ENCODE peak calls at places on chromosomes 6 and 20, in nine cellular contexts. One of them, this sample, is unnamed.

GRCh38 chr6:41214559-41215238 is 13.4 kb upstream of the TREML4 start:
- DNase-seq in coronary artery: peak
- DNase-seq in progenitor cell of endocrine pancreas: no peak
- DNase-seq in lower leg skin: no peak
- DNase-seq in fibroblast of pulmonary artery: no peak
- DNase-seq in GM12865: no peak
- DNase-seq in psoas muscle: no peak
- DNase-seq in cardiac fibroblast: no peak
- DNase-seq in esophagus squamous epithelium: no peak
- DNase-seq in this sample: no peak

GRCh38 chr6:32129297-32130088 is 595 bp downstream of the FKBPL start:
- DNase-seq in coronary artery: no peak
- DNase-seq in progenitor cell of endocrine pancreas: no peak
- DNase-seq in lower leg skin: no peak
- DNase-seq in fibroblast of pulmonary artery: no peak
- DNase-seq in GM12865: no peak
- DNase-seq in psoas muscle: peak
- DNase-seq in cardiac fibroblast: no peak
- DNase-seq in esophagus squamous epithelium: no peak
- DNase-seq in this sample: no peak

GRCh38 chr6:13814938-13815575 is 700 bp upstream of the MCUR1 start:
- DNase-seq in coronary artery: no peak
- DNase-seq in progenitor cell of endocrine pancreas: no peak
- DNase-seq in lower leg skin: no peak
- DNase-seq in fibroblast of pulmonary artery: peak
- DNase-seq in GM12865: peak
- DNase-seq in psoas muscle: no peak
- DNase-seq in cardiac fibroblast: peak
- DNase-seq in esophagus squamous epithelium: no peak
- DNase-seq in this sample: no peak

GRCh38 chr6:89291256-89291819 is 23.8 kb downstream of the GABRR2 start:
- DNase-seq in coronary artery: no peak
- DNase-seq in progenitor cell of endocrine pancreas: no peak
- DNase-seq in lower leg skin: no peak
- DNase-seq in fibroblast of pulmonary artery: no peak
- DNase-seq in GM12865: peak
- DNase-seq in psoas muscle: no peak
- DNase-seq in cardiac fibroblast: no peak
- DNase-seq in esophagus squamous epithelium: no peak
- DNase-seq in this sample: no peak

GRCh38 chr20:62952373-62953166 is at the start of gene SLC17A9:
- DNase-seq in coronary artery: peak
- DNase-seq in progenitor cell of endocrine pancreas: no peak
- DNase-seq in lower leg skin: peak
- DNase-seq in fibroblast of pulmonary artery: peak
- DNase-seq in GM12865: peak
- DNase-seq in psoas muscle: peak
- DNase-seq in cardiac fibroblast: peak
- DNase-seq in esophagus squamous epithelium: peak
- DNase-seq in this sample: no peak

GRCh38 chr20:29689411-29690225 is 1567.8 kb upstream of the DEFB115 start:
- DNase-seq in coronary artery: peak
- DNase-seq in progenitor cell of endocrine pancreas: no peak
- DNase-seq in lower leg skin: peak
- DNase-seq in fibroblast of pulmonary artery: peak
- DNase-seq in GM12865: no peak
- DNase-seq in psoas muscle: peak
- DNase-seq in cardiac fibroblast: peak
- DNase-seq in esophagus squamous epithelium: no peak
- DNase-seq in this sample: no peak

GRCh38 chr20:59289994-59290393 is 10.4 kb upstream of the EDN3 start:
- DNase-seq in coronary artery: no peak
- DNase-seq in progenitor cell of endocrine pancreas: no peak
- DNase-seq in lower leg skin: no peak
- DNase-seq in fibroblast of pulmonary artery: no peak
- DNase-seq in GM12865: no peak
- DNase-seq in psoas muscle: no peak
- DNase-seq in cardiac fibroblast: no peak
- DNase-seq in esophagus squamous epithelium: no peak
- DNase-seq in this sample: no peak

GRCh38 chr6:6635291-6635690 is 46.8 kb downstream of the LY86 start:
- DNase-seq in coronary artery: no peak
- DNase-seq in progenitor cell of endocrine pancreas: no peak
- DNase-seq in lower leg skin: no peak
- DNase-seq in fibroblast of pulmonary artery: no peak
- DNase-seq in GM12865: peak
- DNase-seq in psoas muscle: no peak
- DNase-seq in cardiac fibroblast: no peak
- DNase-seq in esophagus squamous epithelium: no peak
- DNase-seq in this sample: no peak

GRCh38 chr6:68994561-68994960 is 359.5 kb downstream of the ADGRB3 start:
- DNase-seq in coronary artery: no peak
- DNase-seq in progenitor cell of endocrine pancreas: no peak
- DNase-seq in lower leg skin: no peak
- DNase-seq in fibroblast of pulmonary artery: peak
- DNase-seq in GM12865: no peak
- DNase-seq in psoas muscle: no peak
- DNase-seq in cardiac fibroblast: peak
- DNase-seq in esophagus squamous epithelium: no peak
- DNase-seq in this sample: no peak

GRCh38 chr20:47995661-47996060 is 210.4 kb upstream of the SULF2 start:
- DNase-seq in coronary artery: no peak
- DNase-seq in progenitor cell of endocrine pancreas: no peak
- DNase-seq in lower leg skin: no peak
- DNase-seq in fibroblast of pulmonary artery: no peak
- DNase-seq in GM12865: no peak
- DNase-seq in psoas muscle: no peak
- DNase-seq in cardiac fibroblast: no peak
- DNase-seq in esophagus squamous epithelium: no peak
- DNase-seq in this sample: no peak

GRCh38 chr6:31197559-31198305 is 27.2 kb upstream of the POU5F1 start:
- DNase-seq in coronary artery: peak
- DNase-seq in progenitor cell of endocrine pancreas: peak
- DNase-seq in lower leg skin: peak
- DNase-seq in fibroblast of pulmonary artery: peak
- DNase-seq in GM12865: peak
- DNase-seq in psoas muscle: peak
- DNase-seq in cardiac fibroblast: peak
- DNase-seq in esophagus squamous epithelium: peak
- DNase-seq in this sample: peak

GRCh38 chr6:75824160-75824559 is 75.1 kb downstream of the MYO6 start:
- DNase-seq in coronary artery: no peak
- DNase-seq in progenitor cell of endocrine pancreas: no peak
- DNase-seq in lower leg skin: no peak
- DNase-seq in fibroblast of pulmonary artery: no peak
- DNase-seq in GM12865: peak
- DNase-seq in psoas muscle: no peak
- DNase-seq in cardiac fibroblast: no peak
- DNase-seq in esophagus squamous epithelium: no peak
- DNase-seq in this sample: no peak

GRCh38 chr6:157424491-157425020 is 43.6 kb downstream of the ZDHHC14 start:
- DNase-seq in coronary artery: no peak
- DNase-seq in progenitor cell of endocrine pancreas: no peak
- DNase-seq in lower leg skin: no peak
- DNase-seq in fibroblast of pulmonary artery: no peak
- DNase-seq in GM12865: no peak
- DNase-seq in psoas muscle: no peak
- DNase-seq in cardiac fibroblast: no peak
- DNase-seq in esophagus squamous epithelium: no peak
- DNase-seq in this sample: no peak

GRCh38 chr6:159788276-159788675 is 1.1 kb downstream of the TCP1 start:
- DNase-seq in coronary artery: no peak
- DNase-seq in progenitor cell of endocrine pancreas: no peak
- DNase-seq in lower leg skin: no peak
- DNase-seq in fibroblast of pulmonary artery: no peak
- DNase-seq in GM12865: peak
- DNase-seq in psoas muscle: no peak
- DNase-seq in cardiac fibroblast: no peak
- DNase-seq in esophagus squamous epithelium: no peak
- DNase-seq in this sample: no peak

GRCh38 chr6:39218868-39219567 is 10.3 kb downstream of the KCNK5 start:
- DNase-seq in coronary artery: no peak
- DNase-seq in progenitor cell of endocrine pancreas: no peak
- DNase-seq in lower leg skin: no peak
- DNase-seq in fibroblast of pulmonary artery: no peak
- DNase-seq in GM12865: peak
- DNase-seq in psoas muscle: no peak
- DNase-seq in cardiac fibroblast: no peak
- DNase-seq in esophagus squamous epithelium: no peak
- DNase-seq in this sample: no peak

GRCh38 chr20:47125553-47126373 is 230.7 kb downstream of the ZMYND8 start:
- DNase-seq in coronary artery: no peak
- DNase-seq in progenitor cell of endocrine pancreas: no peak
- DNase-seq in lower leg skin: peak
- DNase-seq in fibroblast of pulmonary artery: no peak
- DNase-seq in GM12865: no peak
- DNase-seq in psoas muscle: no peak
- DNase-seq in cardiac fibroblast: peak
- DNase-seq in esophagus squamous epithelium: no peak
- DNase-seq in this sample: peak

DNA sequence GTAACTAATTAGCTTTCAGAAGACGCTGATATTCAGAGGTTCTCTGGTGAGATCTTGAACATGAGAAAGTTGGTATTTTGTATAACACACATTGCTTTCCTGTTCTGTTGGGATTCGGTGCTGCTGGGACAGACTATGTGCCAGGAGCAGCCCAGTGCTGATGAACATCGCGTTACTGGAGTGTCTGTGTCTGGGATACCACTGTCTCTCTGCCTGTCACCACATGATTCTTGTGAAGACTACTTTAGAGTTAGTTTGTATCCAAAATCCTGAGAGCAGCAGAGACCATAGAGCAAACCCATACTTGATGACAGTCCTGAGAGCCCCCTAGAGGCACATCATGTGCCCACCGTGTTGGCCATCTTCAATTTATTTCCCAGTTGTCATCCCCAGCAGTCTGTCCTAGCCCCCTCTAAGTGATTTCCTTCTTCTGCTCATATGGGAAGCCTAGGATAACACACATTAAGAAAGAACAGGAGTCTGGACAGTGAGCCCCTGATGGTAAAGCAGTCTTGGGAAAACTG is 41.8 kb upstream of the TINAG start:
- DNase-seq in coronary artery: no peak
- DNase-seq in progenitor cell of endocrine pancreas: no peak
- DNase-seq in lower leg skin: no peak
- DNase-seq in fibroblast of pulmonary artery: no peak
- DNase-seq in GM12865: no peak
- DNase-seq in psoas muscle: no peak
- DNase-seq in cardiac fibroblast: no peak
- DNase-seq in esophagus squamous epithelium: no peak
- DNase-seq in this sample: no peak
- TF ChIP-seq CTCF in coronary artery: no peak
- TF ChIP-seq CTCF in progenitor cell of endocrine pancreas: no peak
- TF ChIP-seq CTCF in lower leg skin: no peak
- TF ChIP-seq CTCF in fibroblast of pulmonary artery: no peak
- TF ChIP-seq CTCF in GM12865: no peak
- TF ChIP-seq CTCF in psoas muscle: no peak
- TF ChIP-seq CTCF in cardiac fibroblast: no peak
- TF ChIP-seq CTCF in esophagus squamous epithelium: no peak
- TF ChIP-seq CTCF in this sample: no peak

DNA sequence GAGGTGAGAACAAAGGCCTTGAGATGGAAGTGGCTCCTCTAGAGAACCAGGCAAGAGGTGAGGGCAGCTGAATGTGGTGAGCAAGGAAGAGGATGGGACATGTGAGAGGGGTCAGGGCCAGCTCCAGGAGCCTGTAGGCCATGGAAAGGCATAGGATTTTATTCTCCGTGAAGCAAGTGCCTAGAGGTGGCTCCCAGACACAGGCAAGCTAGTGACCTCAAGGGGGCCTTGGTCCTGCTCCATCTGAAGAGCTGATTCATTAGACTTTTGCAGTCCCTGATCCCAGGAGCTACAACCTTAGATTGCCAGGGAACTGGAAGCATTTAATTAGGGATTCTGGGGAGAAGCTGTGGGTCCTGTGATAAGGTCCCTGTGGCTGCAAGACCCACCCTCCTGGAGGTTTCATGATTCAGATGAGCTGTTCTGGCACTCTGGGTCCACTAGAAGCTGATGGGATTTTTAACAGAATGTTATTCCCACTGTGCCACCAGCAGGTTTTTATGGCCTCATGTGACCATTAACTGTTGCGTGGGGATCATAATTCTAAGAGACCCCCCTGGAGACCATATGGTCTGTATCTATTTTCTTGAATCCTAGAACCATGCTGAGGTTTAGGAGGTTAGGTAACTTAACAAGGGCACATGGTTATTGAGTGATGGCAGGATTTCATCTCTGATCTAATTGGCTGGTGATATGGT is 90.5 kb downstream of the ELOVL5 start:
- DNase-seq in coronary artery: no peak
- DNase-seq in progenitor cell of endocrine pancreas: no peak
- DNase-seq in lower leg skin: no peak
- DNase-seq in fibroblast of pulmonary artery: no peak
- DNase-seq in GM12865: no peak
- DNase-seq in psoas muscle: no peak
- DNase-seq in cardiac fibroblast: no peak
- DNase-seq in esophagus squamous epithelium: no peak
- DNase-seq in this sample: no peak
- TF ChIP-seq CTCF in coronary artery: no peak
- TF ChIP-seq CTCF in progenitor cell of endocrine pancreas: no peak
- TF ChIP-seq CTCF in lower leg skin: no peak
- TF ChIP-seq CTCF in fibroblast of pulmonary artery: no peak
- TF ChIP-seq CTCF in GM12865: no peak
- TF ChIP-seq CTCF in psoas muscle: no peak
- TF ChIP-seq CTCF in cardiac fibroblast: no peak
- TF ChIP-seq CTCF in esophagus squamous epithelium: no peak
- TF ChIP-seq CTCF in this sample: no peak

GRCh38 chr6:48766349-48766748 is 655.4 kb upstream of the PTCHD4 start:
- DNase-seq in coronary artery: no peak
- DNase-seq in progenitor cell of endocrine pancreas: no peak
- DNase-seq in lower leg skin: no peak
- DNase-seq in fibroblast of pulmonary artery: peak
- DNase-seq in GM12865: no peak
- DNase-seq in psoas muscle: no peak
- DNase-seq in cardiac fibroblast: peak
- DNase-seq in esophagus squamous epithelium: no peak
- DNase-seq in this sample: peak

GRCh38 chr6:48764261-48764660 is 653.3 kb upstream of the PTCHD4 start:
- DNase-seq in coronary artery: no peak
- DNase-seq in progenitor cell of endocrine pancreas: no peak
- DNase-seq in lower leg skin: no peak
- DNase-seq in fibroblast of pulmonary artery: peak
- DNase-seq in GM12865: no peak
- DNase-seq in psoas muscle: no peak
- DNase-seq in cardiac fibroblast: no peak
- DNase-seq in esophagus squamous epithelium: no peak
- DNase-seq in this sample: no peak

GRCh38 chr6:48765352-48765961 is 654.5 kb upstream of the PTCHD4 start:
- DNase-seq in coronary artery: no peak
- DNase-seq in progenitor cell of endocrine pancreas: no peak
- DNase-seq in lower leg skin: no peak
- DNase-seq in fibroblast of pulmonary artery: peak
- DNase-seq in GM12865: peak
- DNase-seq in psoas muscle: no peak
- DNase-seq in cardiac fibroblast: peak
- DNase-seq in esophagus squamous epithelium: no peak
- DNase-seq in this sample: peak
- TF ChIP-seq CTCF in coronary artery: no peak
- TF ChIP-seq CTCF in progenitor cell of endocrine pancreas: peak
- TF ChIP-seq CTCF in lower leg skin: no peak
- TF ChIP-seq CTCF in fibroblast of pulmonary artery: peak
- TF ChIP-seq CTCF in GM12865: peak
- TF ChIP-seq CTCF in psoas muscle: peak
- TF ChIP-seq CTCF in cardiac fibroblast: peak
- TF ChIP-seq CTCF in esophagus squamous epithelium: peak
- TF ChIP-seq CTCF in this sample: peak

GRCh38 chr6:107274288-107274687 is 159.0 kb upstream of the BEND3 start:
- DNase-seq in coronary artery: no peak
- DNase-seq in progenitor cell of endocrine pancreas: no peak
- DNase-seq in lower leg skin: no peak
- DNase-seq in fibroblast of pulmonary artery: no peak
- DNase-seq in GM12865: no peak
- DNase-seq in psoas muscle: no peak
- DNase-seq in cardiac fibroblast: no peak
- DNase-seq in esophagus squamous epithelium: no peak
- DNase-seq in this sample: no peak
- TF ChIP-seq CTCF in coronary artery: no peak
- TF ChIP-seq CTCF in progenitor cell of endocrine pancreas: no peak
- TF ChIP-seq CTCF in lower leg skin: no peak
- TF ChIP-seq CTCF in fibroblast of pulmonary artery: no peak
- TF ChIP-seq CTCF in GM12865: no peak
- TF ChIP-seq CTCF in psoas muscle: no peak
- TF ChIP-seq CTCF in cardiac fibroblast: no peak
- TF ChIP-seq CTCF in esophagus squamous epithelium: no peak
- TF ChIP-seq CTCF in this sample: no peak

This sample was measured in RWPE1.